ENCODE peak calls at places on chromosomes 6 and 20, in seven cellular contexts. Z is activated naive CD8-positive, alpha-beta T cell treated with anti-CD3 and anti-CD28 coated beads, Interleukin-2, amount 50 U/mL, for 16 hours; K is effector memory CD4-positive, alpha-beta T cell; R is NCI-H1092 treated with DMSO at 0.1 percent for 48 hours; H is non-pigmented ciliary epithelial cell; D is C1 segment of cervical spinal cord; Q is NCI-H1417. S is an unnamed sample.

GRCh38 chr6:121627761-121628160 is 192.3 kb downstream of the GJA1 start:
- DNase-seq in H (no peak), Z (no peak), K (no peak), R (no peak), Q (no peak), D (no peak), S (no peak)

GRCh38 chr6:134175532-134176282 is 123.3 kb upstream of the SLC2A12 start:
- DNase-seq in D (peak), H (no peak), R (peak), Z (peak), K (peak), Q (no peak), S (peak)

GRCh38 chr6:161303628-161304340 is 29.9 kb upstream of the AGPAT4 start:
- DNase-seq in K (no peak), D (no peak), R (no peak), Z (no peak), Q (no peak), H (peak), S (no peak)

GRCh38 chr6:26196846-26197683 is 109.8 kb downstream of the HFE start:
- DNase-seq in H (peak), Q (peak), R (peak), K (peak), Z (peak), D (peak), S (peak)

GRCh38 chr20:2658414-2659354 is 5.3 kb downstream of the IDH3B start:
- DNase-seq in D (no peak), Q (no peak), H (no peak), R (no peak), K (no peak), Z (no peak), S (no peak)

GRCh38 chr6:13715444-13715883 is 3.8 kb upstream of the RANBP9 start:
- DNase-seq in R (no peak), Q (no peak), H (no peak), K (no peak), D (no peak), Z (no peak), S (no peak)

GRCh38 chr6:161369339-161369738 is 95.5 kb upstream of the AGPAT4 start:
- DNase-seq in Q (no peak), H (peak), D (no peak), K (no peak), Z (no peak), R (no peak), S (no peak)

GRCh38 chr6:136952714-136953260 is 30.7 kb downstream of the SLC35D3 start:
- DNase-seq in K (no peak), Z (no peak), Q (peak), D (no peak), R (peak), H (no peak), S (no peak)

GRCh38 chr6:125486881-125487280 is 185.1 kb upstream of the HDDC2 start:
- DNase-seq in H (no peak), D (no peak), K (no peak), Q (no peak), R (no peak), Z (no peak), S (no peak)